ENCODE peak calls at places on chromosomes 6 and 20, in four cellular contexts. B is stomach, I is WTC11, N is Calu3. J is an unnamed sample.

GRCh38 chr6:149428606-149429005 is 28.5 kb downstream of the SUMO4 start:
- DNase-seq in B (no peak), I (no peak), N (no peak), J (no peak)

GRCh38 chr6:72048080-72048479 is 161.7 kb downstream of the RIMS1 start:
- DNase-seq in B (no peak), I (no peak), N (no peak), J (no peak)

GRCh38 chr20:33910056-33910455 is 83.7 kb upstream of the RALY start:
- DNase-seq in B (no peak), I (no peak), N (no peak), J (no peak)

GRCh38 chr6:65819152-65819551 is 112.1 kb upstream of the EYS start:
- DNase-seq in B (no peak), I (no peak), N (no peak), J (no peak)

GRCh38 chr20:62895539-62895938 is 30.8 kb downstream of the DIDO1 start:
- DNase-seq in B (no peak), I (no peak), N (no peak), J (no peak)

GRCh38 chr20:48797275-48797825 is 30.4 kb downstream of the PREX1 start:
- DNase-seq in B (no peak), I (no peak), N (no peak), J (no peak)

GRCh38 chr6:167245586-167245985 is 45.5 kb upstream of the UNC93A start:
- DNase-seq in B (no peak), I (no peak), N (no peak), J (no peak)

GRCh38 chr6:47852727-47853126 is 70.9 kb downstream of the OPN5 start:
- DNase-seq in B (no peak), I (no peak), N (no peak), J (no peak)

GRCh38 chr20:63539092-63539430 is 1.9 kb upstream of the PTK6 start:
- DNase-seq in B (no peak), I (no peak), N (no peak), J (no peak)

GRCh38 chr20:12383770-12384304 is 466.1 kb downstream of the BTBD3 start:
- DNase-seq in B (no peak), I (no peak), N (no peak), J (no peak)

GRCh38 chr6:108781419-108782110 is 66.7 kb upstream of the ARMC2 start:
- DNase-seq in B (no peak), I (peak; percentile 62), N (no peak), J (no peak)

GRCh38 chr6:3455490-3456394 is 1.1 kb downstream of the SLC22A23 start:
- DNase-seq in B (peak; percentile 27), I (peak; percentile 44), N (peak; percentile 12), J (no peak)

GRCh38 chr6:17349437-17349836 is 44.0 kb upstream of the CAP2 start:
- DNase-seq in B (no peak), I (no peak), N (no peak), J (no peak)

GRCh38 chr6:106745824-106746610 is 116.6 kb downstream of the QRSL1 start:
- DNase-seq in B (no peak), I (no peak), N (peak; percentile 60), J (no peak)

GRCh38 chr20:46943861-46944591 is 49.4 kb downstream of the EYA2 start:
- DNase-seq in B (no peak), I (no peak), N (no peak), J (no peak)

GRCh38 chr6:28920281-28920680 is 3.5 kb downstream of the TRIM27 start:
- DNase-seq in B (no peak), I (no peak), N (no peak), J (no peak)

GRCh38 chr6:28922841-28923317 is 906 bp downstream of the TRIM27 start:
- DNase-seq in B (peak; percentile 38), I (no peak), N (peak; percentile 52), J (peak; percentile 63)

GRCh38 chr6:28922004-28922840 is 1.6 kb downstream of the TRIM27 start:
- DNase-seq in B (peak; percentile 69), I (no peak), N (peak; percentile 61), J (no peak)

GRCh38 chr6:28927856-28928255 is 4.1 kb upstream of the TRIM27 start:
- DNase-seq in B (no peak), I (no peak), N (no peak), J (no peak)

GRCh38 chr6:28923318-28924102 is at the start of gene TRIM27:
- DNase-seq in B (peak; percentile 92), I (peak; percentile 87), N (peak; percentile 95), J (peak; percentile 96)
- TF ChIP-seq CTCF in B (no peak), I (no peak), N (no peak), J (no peak)

DNA sequence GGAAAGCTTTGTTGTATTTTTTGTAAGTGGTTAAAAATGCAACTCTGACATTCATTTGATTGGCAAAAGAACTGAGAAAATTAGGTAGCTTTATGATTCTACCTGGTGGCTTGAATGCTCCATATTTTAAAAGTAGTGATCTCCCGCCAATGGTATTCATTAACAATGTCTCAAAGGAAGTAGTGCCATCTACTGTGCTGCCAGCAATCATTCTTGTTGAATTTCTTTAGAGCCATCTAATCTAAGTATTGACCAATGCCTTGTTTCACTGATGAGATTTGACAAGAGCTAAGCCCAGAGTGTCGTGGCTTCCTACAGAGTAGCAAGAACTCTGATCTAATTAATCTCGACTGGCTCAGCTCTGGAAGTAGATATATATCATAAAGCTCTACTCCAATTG is 696.7 kb downstream of the C6orf118 start:
- DNase-seq in B (no peak), I (no peak), N (no peak), J (no peak)
- TF ChIP-seq CTCF in B (no peak), I (no peak), N (no peak), J (no peak)

GRCh38 chr6:134331255-134331654 is 13.3 kb upstream of the SGK1 start:
- DNase-seq in B (no peak), I (no peak), N (no peak), J (no peak)

GRCh38 chr6:134328138-134328537 is 10.2 kb upstream of the SGK1 start:
- DNase-seq in B (no peak), I (no peak), N (no peak), J (no peak)

GRCh38 chr6:134330555-134330954 is 12.6 kb upstream of the SGK1 start:
- DNase-seq in B (no peak), I (no peak), N (no peak), J (no peak)

GRCh38 chr6:134324766-134325165 is 6.9 kb upstream of the SGK1 start:
- DNase-seq in B (no peak), I (no peak), N (no peak), J (no peak)

DNA sequence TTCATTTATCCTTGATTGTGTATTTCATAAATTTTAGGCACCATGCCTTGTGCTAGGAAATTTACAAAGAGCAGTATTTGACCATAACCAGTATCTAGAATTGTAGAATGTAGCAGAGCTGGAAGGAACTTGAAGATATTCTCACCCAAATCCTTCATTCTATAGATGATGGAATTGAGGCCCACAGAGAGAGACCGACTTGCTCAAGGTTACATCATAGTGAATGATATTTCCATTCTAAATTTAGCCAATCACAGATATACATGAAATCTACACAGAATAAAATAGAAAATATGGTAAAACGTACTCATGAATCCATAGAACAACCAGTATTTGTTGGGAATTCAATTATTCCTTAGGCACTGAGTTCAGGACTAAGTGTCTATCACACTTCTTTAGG is 10.9 kb upstream of the SGK1 start:
- DNase-seq in B (no peak), I (no peak), N (no peak), J (no peak)
- TF ChIP-seq CTCF in B (no peak), I (no peak), N (no peak), J (no peak)

GRCh38 chr6:152916035-152916434 is 66.8 kb downstream of the FBXO5 start:
- DNase-seq in B (no peak), I (no peak), N (no peak), J (no peak)
- TF ChIP-seq CTCF in B (no peak), I (no peak), N (no peak), J (no peak)

DNA sequence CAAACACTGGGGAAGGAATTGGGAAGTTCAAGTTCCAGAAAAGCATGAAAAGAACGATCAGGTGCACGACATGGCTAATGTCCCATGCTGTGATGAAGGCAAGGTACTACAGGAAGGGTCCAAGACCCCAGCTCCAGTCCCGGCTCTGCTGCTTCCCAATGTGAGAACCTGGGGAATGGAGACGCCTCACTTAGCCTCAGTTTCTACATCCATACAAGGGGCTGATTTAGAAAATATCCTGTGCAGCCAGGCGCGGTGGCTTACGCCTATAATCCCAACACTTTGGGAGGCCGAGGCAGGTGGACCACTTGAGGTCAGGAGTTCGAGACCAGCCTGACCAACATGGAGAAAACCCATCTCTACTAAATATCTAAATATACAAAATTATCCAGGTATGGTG is 80.7 kb upstream of the NFATC2 start:
- DNase-seq in B (no peak), I (no peak), N (no peak), J (no peak)
- TF ChIP-seq CTCF in B (no peak), I (no peak), N (no peak), J (no peak)

GRCh38 chr6:154624038-154624599 is 109.1 kb upstream of the SCAF8 start:
- DNase-seq in B (no peak), I (no peak), N (no peak), J (no peak)
- TF ChIP-seq CTCF in B (no peak), I (no peak), N (no peak), J (no peak)